ENCODE peak calls at places on chromosomes 12 and 14, in four cellular contexts. X, Q, I and U are unnamed samples.

GRCh38 chr14:102496955-102497744 is 12.4 kb downstream of the ANKRD9 start:
- DNase-seq in X (no peak), Q (no peak), I (no peak), U (no peak)

GRCh38 chr12:98002887-98003493 is 512.4 kb upstream of the TMPO start:
- DNase-seq in X (peak), Q (peak), I (no peak), U (peak)

GRCh38 chr12:104057771-104058197 is 6.5 kb upstream of the HCFC2 start:
- DNase-seq in X (no peak), Q (no peak), I (no peak), U (no peak)

GRCh38 chr12:52744493-52745156 is 32.5 kb downstream of the KRT76 start:
- DNase-seq in X (no peak), Q (no peak), I (no peak), U (no peak)

GRCh38 chr14:42673963-42674362 is 1067.3 kb downstream of the LRFN5 start:
- DNase-seq in X (no peak), Q (no peak), I (no peak), U (no peak)

GRCh38 chr12:75549989-75550388 is 38.6 kb upstream of the KRR1 start:
- DNase-seq in X (no peak), Q (no peak), I (no peak), U (no peak)

GRCh38 chr14:54147285-54147684 is 190.7 kb upstream of the BMP4 start:
- DNase-seq in X (peak), Q (no peak), I (no peak), U (no peak)

GRCh38 chr12:132717011-132717410 is 6.4 kb downstream of the PGAM5 start:
- DNase-seq in X (no peak), Q (no peak), I (no peak), U (no peak)

GRCh38 chr12:3034067-3034750 is 43.0 kb upstream of the TSPAN9 start:
- DNase-seq in X (peak), Q (peak), I (peak), U (peak)

GRCh38 chr12:97758102-97758501 is 295.5 kb downstream of the RMST start:
- DNase-seq in X (no peak), Q (no peak), I (no peak), U (no peak)

GRCh38 chr14:100747021-100747586 is 20.4 kb downstream of the DLK1 start:
- DNase-seq in X (peak), Q (peak), I (no peak), U (peak)

GRCh38 chr12:132477703-132478432 is 12.1 kb upstream of the FBRSL1 start:
- DNase-seq in X (no peak), Q (no peak), I (no peak), U (no peak)

GRCh38 chr12:55659486-55660385 is 23.0 kb downstream of the OR10P1 start:
- DNase-seq in X (no peak), Q (no peak), I (no peak), U (no peak)

GRCh38 chr14:71264260-71264659 is 357.0 kb downstream of the PCNX1 start:
- DNase-seq in X (no peak), Q (no peak), I (no peak), U (no peak)

GRCh38 chr14:44564908-44565307 is 57.8 kb upstream of the FSCB start:
- DNase-seq in X (no peak), Q (no peak), I (no peak), U (no peak)

GRCh38 chr12:5171701-5172100 is 128.0 kb downstream of the KCNA5 start:
- DNase-seq in X (no peak), Q (peak), I (no peak), U (peak)

GRCh38 chr12:62866451-62867082 is 68.4 kb downstream of the PPM1H start:
- DNase-seq in X (no peak), Q (no peak), I (no peak), U (peak)

GRCh38 chr14:32512813-32513212 is 183.7 kb downstream of the AKAP6 start:
- DNase-seq in X (no peak), Q (no peak), I (no peak), U (no peak)

GRCh38 chr12:31037028-31037427 is 36.6 kb upstream of the DDX11 start:
- DNase-seq in X (no peak), Q (no peak), I (no peak), U (no peak)

GRCh38 chr14:89473979-89474378 is 56.9 kb upstream of the FOXN3 start:
- DNase-seq in X (peak), Q (no peak), I (no peak), U (no peak)

GRCh38 chr12:78914859-78915331 is 50.3 kb downstream of the SYT1 start:
- DNase-seq in X (no peak), Q (no peak), I (no peak), U (no peak)

GRCh38 chr12:111757361-111758119 is 9.2 kb upstream of the ALDH2 start:
- DNase-seq in X (no peak), Q (peak), I (peak), U (peak)

GRCh38 chr12:26631846-26632245 is 201.1 kb downstream of the ITPR2 start:
- DNase-seq in X (peak), Q (no peak), I (no peak), U (peak)

GRCh38 chr12:13342971-13343370 is 146.4 kb downstream of the EMP1 start:
- DNase-seq in X (no peak), Q (no peak), I (no peak), U (peak)

GRCh38 chr14:88798161-88798560 is 5.4 kb upstream of the EML5 start:
- DNase-seq in X (no peak), Q (no peak), I (no peak), U (no peak)

GRCh38 chr12:104709692-104710435 is 248.2 kb downstream of the SLC41A2 start:
- DNase-seq in X (no peak), Q (no peak), I (no peak), U (no peak)

GRCh38 chr14:56100556-56100955 is 17.7 kb upstream of the PELI2 start:
- DNase-seq in X (no peak), Q (no peak), I (no peak), U (no peak)

GRCh38 chr14:50603565-50603964 is 43.6 kb downstream of the ATL1 start:
- DNase-seq in X (no peak), Q (no peak), I (no peak), U (no peak)

GRCh38 chr12:24937553-24938244 is 11.2 kb downstream of the BCAT1 start:
- DNase-seq in X (no peak), Q (no peak), I (no peak), U (no peak)

GRCh38 chr12:42336286-42336685 is 10.3 kb downstream of the PPHLN1 start:
- DNase-seq in X (no peak), Q (no peak), I (no peak), U (no peak)

GRCh38 chr14:24095196-24096068 is 1.3 kb downstream of the PCK2 start:
- DNase-seq in X (peak), Q (peak), I (no peak), U (no peak)

GRCh38 chr12:82966160-82966559 is 279.5 kb downstream of the TMTC2 start:
- DNase-seq in X (no peak), Q (no peak), I (no peak), U (no peak)

GRCh38 chr12:6946033-6946919 is 2.5 kb downstream of the C12orf57 start:
- DNase-seq in X (no peak), Q (peak), I (no peak), U (no peak)